ENCODE peak calls at places on chromosomes 13 and 19, in six cellular contexts. J, V, H, Y, S and O are unnamed samples.

GRCh38 chr13:34419025-34419424 is 523.0 kb upstream of the NBEA start:
- DNase-seq in V (no peak), H (no peak), S (no peak), Y (no peak), J (no peak), O (no peak)

GRCh38 chr19:5918463-5919079 is 4.5 kb downstream of the CAPS start:
- DNase-seq in V (no peak), H (no peak), S (no peak), Y (no peak), J (no peak), O (no peak)

GRCh38 chr19:55832676-55833075 is 877 bp upstream of the NLRP11 start:
- DNase-seq in V (no peak), J (no peak), S (no peak), Y (no peak), H (no peak), O (no peak)

GRCh38 chr19:8310342-8311055 is 2.3 kb upstream of the CD320 start:
- DNase-seq in H (no peak), J (no peak), S (peak), V (no peak), Y (no peak), O (no peak)

GRCh38 chr19:18629166-18630088 is 7.4 kb upstream of the KLHL26 start:
- DNase-seq in V (no peak), H (no peak), J (no peak), S (peak), Y (peak), O (no peak)

GRCh38 chr19:48452656-48453480 is 2.5 kb upstream of the KCNJ14 start:
- DNase-seq in S (no peak), J (no peak), Y (no peak), H (no peak), V (no peak), O (no peak)

GRCh38 chr13:77429320-77430142 is 102.6 kb upstream of the MYCBP2 start:
- DNase-seq in V (peak), Y (no peak), S (no peak), H (peak), J (no peak), O (no peak)

GRCh38 chr19:19602136-19602712 is 16.3 kb downstream of the PBX4 start:
- DNase-seq in V (no peak), J (no peak), Y (no peak), H (peak), S (no peak), O (no peak)

GRCh38 chr19:47341734-47342133 is 7.4 kb upstream of the DHX34 start:
- DNase-seq in J (no peak), S (no peak), Y (no peak), H (no peak), V (no peak), O (no peak)

GRCh38 chr13:100245099-100245498 is 156.2 kb downstream of the PCCA start:
- DNase-seq in Y (peak), H (no peak), J (no peak), V (no peak), S (no peak), O (no peak)

GRCh38 chr19:56120371-56121179 is 520 bp downstream of the ZNF787 start:
- DNase-seq in V (peak), H (peak), S (peak), Y (peak), J (peak), O (peak)